ENCODE peak calls at places on chromosomes 2 and 18, in seven cellular contexts. W is HFF-Myc, T is A549, P is astrocyte of the cerebellum, U is testis, S is PC-3, D is OCI-LY7. X is an unnamed sample.

GRCh38 chr2:85133751-85134254 is 611 bp downstream of the TCF7L1 start:
- DNase-seq in W (no peak), T (peak; percentile 71), P (no peak), U (peak; percentile 35), S (peak; percentile 51), D (no peak), X (no peak)

GRCh38 chr2:223870840-223871618 is 33.6 kb upstream of the AP1S3 start:
- DNase-seq in W (no peak), T (no peak), P (no peak), U (no peak), S (no peak), D (no peak), X (peak; percentile 17)

GRCh38 chr2:101473911-101474751 is 781 bp downstream of the RFX8 start:
- DNase-seq in W (no peak), T (no peak), P (no peak), U (peak; percentile 59), S (peak; percentile 23), D (no peak), X (no peak)

GRCh38 chr2:41914936-41915335 is 132.9 kb upstream of the PKDCC start:
- DNase-seq in W (no peak), T (no peak), P (no peak), U (no peak), S (no peak), D (no peak), X (no peak)

GRCh38 chr2:234674781-234675201 is 177.9 kb upstream of the ARL4C start:
- DNase-seq in W (no peak), T (peak; percentile 28), P (no peak), U (peak; percentile 57), S (no peak), D (no peak), X (peak; percentile 52)

GRCh38 chr2:69989422-69990128 is 28.1 kb upstream of the ASPRV1 start:
- DNase-seq in W (no peak), T (no peak), P (no peak), U (no peak), S (peak; percentile 75), D (no peak), X (no peak)

GRCh38 chr18:56214706-56215105 is 423.7 kb downstream of the TXNL1 start:
- DNase-seq in W (no peak), T (no peak), P (no peak), U (no peak), S (no peak), D (no peak), X (no peak)

GRCh38 chr2:218273908-218274249 is 3.6 kb downstream of the PNKD start:
- DNase-seq in W (no peak), T (no peak), P (no peak), U (no peak), S (no peak), D (no peak), X (no peak)

GRCh38 chr2:231922945-231923344 is 3.3 kb downstream of the NPPC start:
- DNase-seq in W (no peak), T (no peak), P (no peak), U (no peak), S (no peak), D (no peak), X (no peak)

GRCh38 chr2:202034249-202035088 is 814 bp downstream of the FZD7 start:
- DNase-seq in W (no peak), T (peak; percentile 52), P (no peak), U (peak; percentile 40), S (peak; percentile 29), D (no peak), X (no peak)

GRCh38 chr2:86372641-86373502 is 35.4 kb upstream of the REEP1 start:
- DNase-seq in W (no peak), T (peak; percentile 72), P (peak; percentile 26), U (peak; percentile 67), S (peak; percentile 69), D (peak; percentile 29), X (no peak)
- TF ChIP-seq CTCF in W (peak; percentile 72), T (peak; percentile 64), P (peak; percentile 69), U (peak; percentile 18), S (peak; percentile 76), D (peak; percentile 71), X (peak; percentile 75)

GRCh38 chr2:213238753-213239591 is 45.3 kb upstream of the SPAG16 start:
- DNase-seq in W (peak; percentile 26), T (peak; percentile 58), P (peak; percentile 83), U (peak; percentile 21), S (peak; percentile 90), D (no peak), X (peak; percentile 71)
- H3K4me3 ChIP-seq in W (no peak overlapping the region), T (no peak overlapping the region), P (no peak overlapping the region), U (no peak overlapping the region), S (peak overlapping the region; percentile 51), D (no peak overlapping the region), X (no peak overlapping the region)

GRCh38 chr18:48875942-48876511 is 74.7 kb downstream of the SMAD7 start:
- DNase-seq in W (no peak), T (peak; percentile 31), P (no peak), U (no peak), S (no peak), D (no peak), X (no peak)
- TF ChIP-seq CTCF in W (no peak), T (no peak), P (peak; percentile 9), U (no peak), S (no peak), D (no peak), X (no peak)

DNA sequence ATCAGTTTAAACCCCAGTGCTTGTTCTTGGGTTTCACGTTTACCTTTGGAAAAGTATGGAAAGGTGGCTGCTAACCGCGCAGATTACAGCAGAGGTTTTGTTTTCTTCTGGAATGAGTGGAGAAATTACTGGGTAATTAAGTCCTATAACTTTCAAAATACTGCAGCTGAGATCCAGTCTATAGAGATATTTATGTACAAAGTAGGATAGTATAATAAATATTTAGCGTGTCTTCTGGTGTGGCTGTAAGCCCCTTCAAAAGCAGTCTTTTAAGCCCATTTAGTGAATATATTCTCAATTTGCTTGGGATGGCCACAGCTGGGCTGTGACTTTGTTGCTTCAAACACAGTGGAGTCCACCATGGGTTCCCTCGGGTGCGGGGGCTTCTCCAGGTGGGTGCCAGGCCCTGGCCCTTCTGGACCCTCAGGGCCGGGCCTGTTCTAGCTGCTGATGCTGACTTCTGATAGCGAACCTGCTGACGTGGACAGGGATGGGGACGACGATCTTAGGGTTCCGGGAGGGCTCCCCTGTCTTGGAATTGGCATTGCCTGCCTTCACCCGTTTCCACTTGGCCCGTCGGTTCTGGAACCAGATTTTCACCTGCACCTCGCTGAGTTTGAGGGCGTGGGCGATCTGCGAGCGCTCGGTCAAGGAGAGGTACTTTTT is 2.6 kb downstream of the GBX2 start:
- DNase-seq in W (no peak), T (no peak), P (no peak), U (no peak), S (no peak), D (no peak), X (no peak)
- H3K4me3 ChIP-seq in W (no peak overlapping the region), T (no peak overlapping the region), P (peak overlapping the region; percentile 50), U (no peak overlapping the region), S (peak overlapping the region; percentile 91), D (no peak overlapping the region), X (no peak overlapping the region)

GRCh38 chr18:31504455-31505147 is 6.6 kb downstream of the DSG2 start:
- DNase-seq in W (no peak), T (no peak), P (no peak), U (no peak), S (no peak), D (no peak), X (no peak)

GRCh38 chr18:31508781-31509180 is 10.8 kb downstream of the DSG2 start:
- DNase-seq in W (no peak), T (no peak), P (no peak), U (no peak), S (peak; percentile 17), D (no peak), X (no peak)

GRCh38 chr18:31503011-31503410 is 5.0 kb downstream of the DSG2 start:
- DNase-seq in W (no peak), T (no peak), P (no peak), U (no peak), S (no peak), D (no peak), X (no peak)

GRCh38 chr18:31505161-31505560 is 7.2 kb downstream of the DSG2 start:
- DNase-seq in W (no peak), T (no peak), P (no peak), U (no peak), S (no peak), D (no peak), X (no peak)

DNA sequence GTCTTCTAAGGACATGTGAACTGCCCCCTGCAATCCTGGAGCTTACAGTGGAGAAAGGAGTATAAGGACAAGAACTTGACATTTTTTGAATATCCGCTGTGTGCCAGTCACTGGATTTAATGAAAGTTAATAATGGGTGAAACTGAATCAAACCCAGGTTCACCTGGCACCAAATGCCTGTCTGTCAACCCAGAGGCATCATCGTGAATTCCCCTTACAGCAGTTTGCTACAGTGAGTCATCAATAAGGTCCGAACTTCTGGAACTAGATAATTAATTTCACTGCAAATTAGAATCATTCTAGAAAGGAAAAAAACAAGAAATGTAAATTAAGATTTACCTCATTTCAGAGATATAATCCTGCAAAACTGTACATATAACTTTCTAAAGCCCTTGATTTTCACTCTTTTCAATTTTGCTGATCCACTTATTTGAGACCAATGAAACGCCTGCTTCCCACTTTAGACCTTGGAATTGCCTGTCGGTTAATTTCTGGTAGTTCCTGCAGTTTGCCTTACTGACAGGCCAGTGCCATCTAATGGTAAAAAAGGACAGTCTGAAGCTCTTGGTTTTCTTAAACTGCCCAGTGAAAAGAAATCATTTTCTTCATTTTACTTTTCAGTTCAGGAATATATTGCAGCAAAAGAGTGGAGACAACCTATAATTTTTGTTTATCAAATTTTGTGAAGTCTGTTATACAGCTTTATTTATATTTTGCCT is 8.2 kb downstream of the DSG2 start:
- DNase-seq in W (no peak), T (peak; percentile 63), P (no peak), U (no peak), S (peak; percentile 24), D (no peak), X (no peak)
- TF ChIP-seq CTCF in W (no peak), T (peak; percentile 48), P (peak; percentile 54), U (no peak), S (peak; percentile 53), D (peak; percentile 22), X (no peak)

X was measured in AG09309.